ENCODE peak calls at places on chromosome 18, in six cellular contexts. One of them, this sample, is unnamed.

GRCh38 chr18:26286008-26286407 is 59.8 kb downstream of the TAF4B start:
- DNase-seq in left kidney: no peak
- DNase-seq in AG08396: no peak
- DNase-seq in GM13977: no peak
- DNase-seq in anterior cingulate cortex: no peak
- DNase-seq in GM12891: no peak
- DNase-seq in this sample: no peak

GRCh38 chr18:34158881-34159690 is 65.6 kb downstream of the NOL4 start:
- DNase-seq in left kidney: peak
- DNase-seq in AG08396: no peak
- DNase-seq in GM13977: peak
- DNase-seq in anterior cingulate cortex: peak
- DNase-seq in GM12891: no peak
- DNase-seq in this sample: no peak

GRCh38 chr18:75130591-75131274 is 78.2 kb downstream of the PTGR3 start:
- DNase-seq in left kidney: no peak
- DNase-seq in AG08396: no peak
- DNase-seq in GM13977: no peak
- DNase-seq in anterior cingulate cortex: no peak
- DNase-seq in GM12891: no peak
- DNase-seq in this sample: no peak

GRCh38 chr18:6878881-6879280 is 149.4 kb downstream of the ARHGAP28 start:
- DNase-seq in left kidney: no peak
- DNase-seq in AG08396: no peak
- DNase-seq in GM13977: no peak
- DNase-seq in anterior cingulate cortex: no peak
- DNase-seq in GM12891: no peak
- DNase-seq in this sample: no peak

GRCh38 chr18:22847392-22847791 is 85.7 kb upstream of the RBBP8 start:
- DNase-seq in left kidney: peak
- DNase-seq in AG08396: no peak
- DNase-seq in GM13977: no peak
- DNase-seq in anterior cingulate cortex: no peak
- DNase-seq in GM12891: no peak
- DNase-seq in this sample: no peak

GRCh38 chr18:50090370-50091312 is 104.3 kb downstream of the MYO5B start:
- DNase-seq in left kidney: no peak
- DNase-seq in AG08396: no peak
- DNase-seq in GM13977: no peak
- DNase-seq in anterior cingulate cortex: no peak
- DNase-seq in GM12891: no peak
- DNase-seq in this sample: no peak

GRCh38 chr18:31667185-31667584 is 17.2 kb downstream of the B4GALT6 start:
- DNase-seq in left kidney: no peak
- DNase-seq in AG08396: no peak
- DNase-seq in GM13977: no peak
- DNase-seq in anterior cingulate cortex: no peak
- DNase-seq in GM12891: no peak
- DNase-seq in this sample: no peak

GRCh38 chr18:22260208-22260816 is 90.9 kb downstream of the GATA6 start:
- DNase-seq in left kidney: no peak
- DNase-seq in AG08396: no peak
- DNase-seq in GM13977: no peak
- DNase-seq in anterior cingulate cortex: no peak
- DNase-seq in GM12891: no peak
- DNase-seq in this sample: no peak

GRCh38 chr18:10752407-10752806 is 226.6 kb downstream of the NAPG start:
- DNase-seq in left kidney: no peak
- DNase-seq in AG08396: no peak
- DNase-seq in GM13977: no peak
- DNase-seq in anterior cingulate cortex: no peak
- DNase-seq in GM12891: no peak
- DNase-seq in this sample: peak

GRCh38 chr18:7300971-7301553 is 70.2 kb downstream of the LRRC30 start:
- DNase-seq in left kidney: no peak
- DNase-seq in AG08396: no peak
- DNase-seq in GM13977: no peak
- DNase-seq in anterior cingulate cortex: no peak
- DNase-seq in GM12891: no peak
- DNase-seq in this sample: no peak

GRCh38 chr18:3452750-3453539 is 3.0 kb downstream of the TGIF1 start:
- DNase-seq in left kidney: peak
- DNase-seq in AG08396: no peak
- DNase-seq in GM13977: no peak
- DNase-seq in anterior cingulate cortex: no peak
- DNase-seq in GM12891: no peak
- DNase-seq in this sample: no peak

GRCh38 chr18:10015288-10015701 is 101.5 kb downstream of the VAPA start:
- DNase-seq in left kidney: peak
- DNase-seq in AG08396: peak
- DNase-seq in GM13977: no peak
- DNase-seq in anterior cingulate cortex: no peak
- DNase-seq in GM12891: no peak
- DNase-seq in this sample: no peak

GRCh38 chr18:7157760-7158159 is 40.2 kb upstream of the LAMA1 start:
- DNase-seq in left kidney: no peak
- DNase-seq in AG08396: no peak
- DNase-seq in GM13977: no peak
- DNase-seq in anterior cingulate cortex: no peak
- DNase-seq in GM12891: no peak
- DNase-seq in this sample: no peak

GRCh38 chr18:79471048-79471447 is 75.3 kb downstream of the NFATC1 start:
- DNase-seq in left kidney: no peak
- DNase-seq in AG08396: no peak
- DNase-seq in GM13977: no peak
- DNase-seq in anterior cingulate cortex: no peak
- DNase-seq in GM12891: no peak
- DNase-seq in this sample: no peak

GRCh38 chr18:28512357-28512756 is 335.4 kb upstream of the CDH2 start:
- DNase-seq in left kidney: no peak
- DNase-seq in AG08396: no peak
- DNase-seq in GM13977: peak
- DNase-seq in anterior cingulate cortex: no peak
- DNase-seq in GM12891: no peak
- DNase-seq in this sample: no peak